ENCODE peak calls at places on chromosomes 5 and 9, in four cellular contexts. I is natural killer cell, D is GM12864, O is B cell. K is an unnamed sample.

GRCh38 chr5:173327948-173328895 is at the start of gene STC2:
- DNase-seq in I (no peak), O (no peak), D (peak), K (peak)

GRCh38 chr9:18324928-18325327 is 149.0 kb upstream of the ADAMTSL1 start:
- DNase-seq in D (no peak), O (no peak), I (no peak), K (no peak)

GRCh38 chr5:13955896-13956295 is 11.4 kb upstream of the DNAH5 start:
- DNase-seq in I (no peak), O (no peak), D (no peak), K (no peak)

GRCh38 chr5:149260761-149261160 is 10.9 kb upstream of the AFAP1L1 start:
- DNase-seq in D (no peak), I (no peak), O (no peak), K (no peak)

GRCh38 chr9:11319477-11320060 is 706.8 kb upstream of the PTPRD start:
- DNase-seq in O (no peak), D (no peak), I (no peak), K (no peak)

GRCh38 chr5:78724061-78724460 is 75.5 kb upstream of the LHFPL2 start:
- DNase-seq in I (no peak), D (no peak), O (no peak), K (no peak)

GRCh38 chr5:149060325-149060724 is 2.5 kb downstream of the SH3TC2 start:
- DNase-seq in O (no peak), D (no peak), I (no peak), K (no peak)

GRCh38 chr5:180207593-180207992 is 1.4 kb downstream of the RASGEF1C start:
- DNase-seq in O (no peak), I (no peak), D (no peak), K (no peak)

GRCh38 chr5:157516626-157517325 is 56.8 kb downstream of the NIPAL4 start:
- DNase-seq in I (no peak), O (no peak), D (no peak), K (no peak)

GRCh38 chr9:127308559-127309429 is 44.2 kb downstream of the GARNL3 start:
- DNase-seq in I (no peak), O (no peak), D (no peak), K (no peak)

GRCh38 chr9:36731576-36731975 is 158.9 kb downstream of the MELK start:
- DNase-seq in D (peak), I (no peak), O (peak), K (no peak)

GRCh38 chr9:13023498-13023897 is 248.7 kb downstream of the LURAP1L start:
- DNase-seq in O (no peak), I (no peak), D (no peak), K (no peak)

GRCh38 chr5:172777381-172778222 is 6.6 kb upstream of the DUSP1 start:
- DNase-seq in I (peak), O (peak), D (peak), K (no peak)

GRCh38 chr5:107129051-107129450 is 541.7 kb downstream of the EFNA5 start:
- DNase-seq in D (no peak), I (no peak), O (no peak), K (no peak)

GRCh38 chr9:26159575-26160392 is 481.5 kb upstream of the TUSC1 start:
- DNase-seq in O (no peak), D (no peak), I (no peak), K (no peak)

GRCh38 chr9:19379697-19380046 is 364 bp downstream of the RPS6 start:
- DNase-seq in O (no peak), D (no peak), I (no peak), K (no peak)

GRCh38 chr5:2071562-2071961 is 188.8 kb upstream of the IRX4 start:
- DNase-seq in O (no peak), I (no peak), D (no peak), K (no peak)

GRCh38 chr9:124779368-124780059 is 2.6 kb downstream of the OLFML2A start:
- DNase-seq in D (no peak), I (no peak), O (no peak), K (no peak)

GRCh38 chr5:168315991-168316578 is 24.6 kb downstream of the WWC1 start:
- DNase-seq in I (no peak), O (no peak), D (no peak), K (no peak)

GRCh38 chr9:37082214-37082765 is 38.1 kb upstream of the ZCCHC7 start:
- DNase-seq in I (no peak), O (no peak), D (no peak), K (no peak)

GRCh38 chr9:129320575-129321311 is 142.7 kb upstream of the IER5L start:
- DNase-seq in D (no peak), I (no peak), O (peak), K (no peak)

GRCh38 chr9:124769451-124770358 is 1.4 kb downstream of the NR6A1 start:
- DNase-seq in O (peak), I (no peak), D (no peak), K (no peak)

GRCh38 chr5:59763545-59763944 is 130.0 kb downstream of the PDE4D start:
- DNase-seq in D (no peak), I (no peak), O (no peak), K (no peak)

GRCh38 chr9:133880851-133881634 is 111.1 kb downstream of the VAV2 start:
- DNase-seq in I (no peak), O (no peak), D (no peak), K (no peak)

GRCh38 chr5:132281856-132282614 is 12.2 kb upstream of the SLC22A4 start:
- DNase-seq in D (no peak), O (no peak), I (no peak), K (no peak)
- TF ChIP-seq CTCF in D (no peak), O (no peak), I (no peak), K (peak)

GRCh38 chr5:92885950-92886349 is 695.1 kb downstream of the NR2F1-AS1 start:
- DNase-seq in D (no peak), I (no peak), O (no peak), K (no peak)
- TF ChIP-seq CTCF in D (no peak), I (no peak), O (no peak), K (no peak)

GRCh38 chr9:95297316-95297715 is 20.2 kb downstream of the FANCC start:
- DNase-seq in O (no peak), I (no peak), D (no peak), K (no peak)
- TF ChIP-seq CTCF in O (no peak), I (no peak), D (no peak), K (no peak)

GRCh38 chr5:39933061-39933460 is 508.3 kb upstream of the DAB2 start:
- DNase-seq in I (no peak), D (no peak), O (no peak), K (no peak)

DNA sequence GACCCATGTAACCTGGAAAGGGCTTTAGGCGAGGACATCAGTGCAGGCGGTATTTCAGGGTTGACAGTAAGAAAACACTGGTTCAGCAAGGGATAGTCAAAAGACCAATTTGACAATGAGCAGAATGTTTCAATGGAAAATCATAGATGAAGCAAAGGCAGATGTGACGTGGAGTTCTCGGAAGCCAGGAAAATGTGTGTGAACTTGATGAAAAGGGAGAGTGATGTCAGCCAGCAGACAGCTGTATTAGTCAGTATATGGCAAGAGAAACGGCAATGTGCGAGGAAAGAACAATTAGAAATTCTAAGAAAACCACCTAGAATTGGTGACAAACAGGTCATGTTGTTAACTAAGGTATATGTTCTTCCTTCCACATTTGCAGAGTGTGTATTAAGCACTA is 503.9 kb upstream of the DAB2 start:
- DNase-seq in I (no peak), O (no peak), D (no peak), K (no peak)
- TF ChIP-seq CTCF in I (no peak), O (no peak), D (no peak), K (no peak)

DNA sequence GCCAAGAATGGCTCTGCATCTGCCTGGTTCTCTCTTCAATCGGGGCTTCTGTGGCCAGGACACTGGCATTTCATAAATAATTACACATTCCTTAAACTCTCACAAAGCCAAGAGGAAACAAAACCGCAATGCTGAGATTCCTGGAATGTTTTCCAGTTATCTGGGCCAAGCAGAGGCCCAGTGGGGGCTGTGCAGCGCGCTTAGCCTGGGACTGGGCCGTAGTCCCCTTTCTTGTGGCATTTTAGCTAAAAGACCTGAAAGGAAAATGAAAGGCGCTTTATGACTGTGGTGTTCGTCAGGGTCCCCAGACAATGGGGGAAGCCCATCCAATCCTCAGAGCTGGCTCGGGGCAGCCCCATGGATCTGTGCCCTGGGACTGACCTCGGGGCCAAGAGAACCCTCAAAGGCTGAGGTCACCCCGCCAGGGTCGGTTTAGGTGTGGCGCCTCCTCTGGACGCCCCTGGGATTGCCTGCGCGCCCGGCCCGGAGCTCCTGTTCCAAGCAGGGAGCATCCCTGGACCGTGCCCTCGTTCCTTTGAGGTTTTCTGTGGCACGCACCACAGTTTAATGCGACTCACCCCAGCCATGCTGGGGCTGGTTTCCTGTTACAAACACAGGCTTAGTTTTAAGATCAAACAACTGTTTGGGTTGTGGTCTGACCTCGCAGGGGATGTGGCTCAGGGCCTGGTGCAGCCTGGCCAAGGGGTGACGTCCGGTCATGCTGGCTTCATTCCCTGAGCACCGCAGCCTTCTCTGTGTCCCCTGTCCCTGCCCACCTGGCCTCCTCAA is 51.5 kb upstream of the NKD2 start:
- DNase-seq in D (no peak), O (no peak), I (peak), K (no peak)
- TF ChIP-seq CTCF in D (peak), O (no peak), I (no peak), K (no peak)

GRCh38 chr9:95185931-95186330 is 131.6 kb downstream of the FANCC start:
- DNase-seq in O (no peak), I (no peak), D (no peak), K (no peak)

GRCh38 chr9:95190413-95190812 is 127.1 kb downstream of the FANCC start:
- DNase-seq in O (no peak), I (no peak), D (no peak), K (no peak)

GRCh38 chr9:95189230-95190098 is 128.0 kb downstream of the FANCC start:
- DNase-seq in I (no peak), O (no peak), D (no peak), K (no peak)

GRCh38 chr9:95192631-95193030 is 124.9 kb downstream of the FANCC start:
- DNase-seq in O (no peak), D (no peak), I (no peak), K (no peak)

DNA sequence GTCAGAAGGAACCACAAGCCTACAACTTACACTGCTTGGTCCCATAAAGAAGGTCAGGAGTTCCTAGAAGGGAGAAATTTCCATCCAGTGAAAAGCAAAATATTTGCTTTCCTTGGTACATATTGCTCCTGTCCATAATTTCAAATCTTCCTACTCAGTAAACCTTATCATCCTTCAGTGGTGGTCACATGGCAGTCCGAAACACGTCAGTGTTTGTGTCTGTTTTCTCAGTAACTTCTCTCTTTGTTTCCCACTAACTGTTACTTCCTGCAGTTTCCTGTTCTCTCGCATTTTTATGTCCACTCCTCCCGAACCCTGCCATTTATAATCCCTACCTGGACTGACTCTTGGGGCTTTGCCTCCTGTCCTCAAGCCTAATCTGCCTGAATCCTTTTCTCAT is 129.1 kb downstream of the FANCC start:
- DNase-seq in D (no peak), I (no peak), O (no peak), K (no peak)
- TF ChIP-seq CTCF in D (no peak), I (no peak), O (no peak), K (no peak)

DNA sequence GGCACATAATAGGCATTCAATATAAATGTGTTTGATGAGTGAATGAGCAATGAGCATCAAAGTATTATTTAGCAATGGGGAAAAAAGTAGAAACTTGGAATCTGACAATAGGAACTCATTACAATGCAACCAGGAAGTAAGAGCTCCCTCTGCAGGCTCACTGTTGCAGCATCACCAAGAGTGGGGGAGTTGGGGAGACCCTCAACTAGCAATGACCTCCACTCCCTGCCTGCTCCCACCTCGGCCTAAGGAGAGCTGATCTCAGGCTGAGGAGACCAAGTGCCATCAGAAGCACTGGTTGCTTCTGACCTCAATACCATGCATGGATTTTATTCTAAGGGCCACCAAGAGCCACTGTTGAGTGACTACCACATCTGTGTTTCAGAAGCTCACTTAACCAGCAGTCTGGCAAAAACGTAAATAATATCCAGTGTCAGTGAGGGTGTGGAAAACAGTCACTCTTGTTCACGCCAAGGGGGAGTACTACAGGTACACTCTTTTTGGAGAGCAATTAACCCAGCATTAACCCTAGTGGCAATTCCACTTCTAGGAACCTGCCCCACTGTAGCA is 8.0 kb downstream of the VDAC1 start:
- DNase-seq in O (peak), I (no peak), D (no peak), K (no peak)
- TF ChIP-seq CTCF in O (peak), I (peak), D (peak), K (peak)

K was measured in D721Med.